ENCODE peak calls at places on chromosomes 2 and 18, in five cellular contexts. One of them, this sample, is unnamed.

GRCh38 chr2:138779451-138780440 is at the start of gene NXPH2:
- DNase-seq in left ventricle myocardium inferior: no peak
- DNase-seq in pancreas: no peak
- DNase-seq in upper lobe of right lung: no peak
- DNase-seq in cardiac muscle cell: peak; percentile 61
- DNase-seq in this sample: no peak

GRCh38 chr18:25662247-25662646 is 310.3 kb upstream of the ZNF521 start:
- DNase-seq in left ventricle myocardium inferior: no peak
- DNase-seq in pancreas: no peak
- DNase-seq in upper lobe of right lung: no peak
- DNase-seq in cardiac muscle cell: no peak
- DNase-seq in this sample: no peak

GRCh38 chr18:67589325-67589724 is 72.8 kb upstream of the DSEL start:
- DNase-seq in left ventricle myocardium inferior: no peak
- DNase-seq in pancreas: no peak
- DNase-seq in upper lobe of right lung: no peak
- DNase-seq in cardiac muscle cell: no peak
- DNase-seq in this sample: no peak

GRCh38 chr2:196808281-196808680 is 874 bp downstream of the C2orf66 start:
- DNase-seq in left ventricle myocardium inferior: no peak
- DNase-seq in pancreas: no peak
- DNase-seq in upper lobe of right lung: no peak
- DNase-seq in cardiac muscle cell: no peak
- DNase-seq in this sample: no peak

GRCh38 chr2:40400336-40400953 is 51.4 kb downstream of the SLC8A1 start:
- DNase-seq in left ventricle myocardium inferior: no peak
- DNase-seq in pancreas: no peak
- DNase-seq in upper lobe of right lung: no peak
- DNase-seq in cardiac muscle cell: no peak
- DNase-seq in this sample: no peak

GRCh38 chr2:85719609-85720240 is 25.6 kb downstream of the GNLY start:
- DNase-seq in left ventricle myocardium inferior: peak; percentile 62
- DNase-seq in pancreas: no peak
- DNase-seq in upper lobe of right lung: no peak
- DNase-seq in cardiac muscle cell: peak; percentile 31
- DNase-seq in this sample: peak; percentile 84

GRCh38 chr2:202149155-202149762 is 76.2 kb downstream of the KIAA2012 start:
- DNase-seq in left ventricle myocardium inferior: peak; percentile 38
- DNase-seq in pancreas: no peak
- DNase-seq in upper lobe of right lung: no peak
- DNase-seq in cardiac muscle cell: peak; percentile 18
- DNase-seq in this sample: no peak

GRCh38 chr18:25326231-25327042 is 25.5 kb downstream of the ZNF521 start:
- DNase-seq in left ventricle myocardium inferior: no peak
- DNase-seq in pancreas: no peak
- DNase-seq in upper lobe of right lung: no peak
- DNase-seq in cardiac muscle cell: no peak
- DNase-seq in this sample: no peak

GRCh38 chr2:213177685-213178084 is 26.3 kb upstream of the IKZF2 start:
- DNase-seq in left ventricle myocardium inferior: no peak
- DNase-seq in pancreas: no peak
- DNase-seq in upper lobe of right lung: no peak
- DNase-seq in cardiac muscle cell: no peak
- DNase-seq in this sample: no peak

GRCh38 chr2:28716265-28716865 is 35.3 kb upstream of the PPP1CB start:
- DNase-seq in left ventricle myocardium inferior: no peak
- DNase-seq in pancreas: peak; percentile 59
- DNase-seq in upper lobe of right lung: no peak
- DNase-seq in cardiac muscle cell: no peak
- DNase-seq in this sample: peak; percentile 67

GRCh38 chr2:23445450-23445868 is 60.5 kb downstream of the KLHL29 start:
- DNase-seq in left ventricle myocardium inferior: no peak
- DNase-seq in pancreas: no peak
- DNase-seq in upper lobe of right lung: no peak
- DNase-seq in cardiac muscle cell: no peak
- DNase-seq in this sample: no peak

GRCh38 chr18:8260319-8260718 is 348.9 kb upstream of the RAB12 start:
- DNase-seq in left ventricle myocardium inferior: no peak
- DNase-seq in pancreas: no peak
- DNase-seq in upper lobe of right lung: no peak
- DNase-seq in cardiac muscle cell: no peak
- DNase-seq in this sample: no peak

GRCh38 chr2:207481924-207482323 is 47.8 kb upstream of the CREB1 start:
- DNase-seq in left ventricle myocardium inferior: no peak
- DNase-seq in pancreas: peak; percentile 16
- DNase-seq in upper lobe of right lung: no peak
- DNase-seq in cardiac muscle cell: no peak
- DNase-seq in this sample: peak; percentile 65

GRCh38 chr2:66607152-66607551 is 172.2 kb downstream of the MEIS1 start:
- DNase-seq in left ventricle myocardium inferior: no peak
- DNase-seq in pancreas: no peak
- DNase-seq in upper lobe of right lung: no peak
- DNase-seq in cardiac muscle cell: no peak
- DNase-seq in this sample: no peak

GRCh38 chr18:45357681-45358470 is 257.4 kb upstream of the SLC14A2 start:
- DNase-seq in left ventricle myocardium inferior: no peak
- DNase-seq in pancreas: peak; percentile 26
- DNase-seq in upper lobe of right lung: no peak
- DNase-seq in cardiac muscle cell: no peak
- DNase-seq in this sample: no peak

GRCh38 chr2:16008856-16009255 is 68.5 kb downstream of the MYCN start:
- DNase-seq in left ventricle myocardium inferior: no peak
- DNase-seq in pancreas: no peak
- DNase-seq in upper lobe of right lung: no peak
- DNase-seq in cardiac muscle cell: no peak
- DNase-seq in this sample: no peak

GRCh38 chr2:150584081-150584480 is 96.6 kb upstream of the RND3 start:
- DNase-seq in left ventricle myocardium inferior: no peak
- DNase-seq in pancreas: no peak
- DNase-seq in upper lobe of right lung: no peak
- DNase-seq in cardiac muscle cell: no peak
- DNase-seq in this sample: no peak

GRCh38 chr2:175449616-175450015 is 268.1 kb upstream of the ATP5MC3 start:
- DNase-seq in left ventricle myocardium inferior: no peak
- DNase-seq in pancreas: no peak
- DNase-seq in upper lobe of right lung: no peak
- DNase-seq in cardiac muscle cell: no peak
- DNase-seq in this sample: no peak

GRCh38 chr2:113167962-113168340 is 5.8 kb upstream of the PSD4 start:
- DNase-seq in left ventricle myocardium inferior: no peak
- DNase-seq in pancreas: no peak
- DNase-seq in upper lobe of right lung: no peak
- DNase-seq in cardiac muscle cell: no peak
- DNase-seq in this sample: no peak

GRCh38 chr2:111664451-111664850 is 219.5 kb downstream of the ANAPC1 start:
- DNase-seq in left ventricle myocardium inferior: no peak
- DNase-seq in pancreas: no peak
- DNase-seq in upper lobe of right lung: no peak
- DNase-seq in cardiac muscle cell: no peak
- DNase-seq in this sample: no peak

GRCh38 chr2:235614900-235615712 is 121.3 kb downstream of the AGAP1 start:
- DNase-seq in left ventricle myocardium inferior: peak; percentile 66
- DNase-seq in pancreas: no peak
- DNase-seq in upper lobe of right lung: no peak
- DNase-seq in cardiac muscle cell: no peak
- DNase-seq in this sample: peak; percentile 16

GRCh38 chr18:36189486-36189885 is 2.2 kb downstream of the MOCOS start:
- DNase-seq in left ventricle myocardium inferior: no peak
- DNase-seq in pancreas: no peak
- DNase-seq in upper lobe of right lung: no peak
- DNase-seq in cardiac muscle cell: no peak
- DNase-seq in this sample: no peak

GRCh38 chr2:148645135-148645924 is 779 bp downstream of the EPC2 start:
- DNase-seq in left ventricle myocardium inferior: peak; percentile 92
- DNase-seq in pancreas: peak; percentile 94
- DNase-seq in upper lobe of right lung: peak; percentile 97
- DNase-seq in cardiac muscle cell: peak; percentile 96
- DNase-seq in this sample: peak; percentile 96

GRCh38 chr2:199405241-199405640 is 52.5 kb downstream of the SATB2 start:
- DNase-seq in left ventricle myocardium inferior: no peak
- DNase-seq in pancreas: no peak
- DNase-seq in upper lobe of right lung: no peak
- DNase-seq in cardiac muscle cell: peak; percentile 17
- DNase-seq in this sample: no peak

GRCh38 chr2:47536696-47537095 is 133.7 kb downstream of the MSH2 start:
- DNase-seq in left ventricle myocardium inferior: no peak
- DNase-seq in pancreas: no peak
- DNase-seq in upper lobe of right lung: no peak
- DNase-seq in cardiac muscle cell: no peak
- DNase-seq in this sample: no peak

GRCh38 chr18:54127759-54128378 is 96.6 kb downstream of the MBD2 start:
- DNase-seq in left ventricle myocardium inferior: no peak
- DNase-seq in pancreas: no peak
- DNase-seq in upper lobe of right lung: no peak
- DNase-seq in cardiac muscle cell: peak; percentile 73
- DNase-seq in this sample: no peak

GRCh38 chr2:11974573-11974972 is 228.1 kb downstream of the LPIN1 start:
- DNase-seq in left ventricle myocardium inferior: no peak
- DNase-seq in pancreas: no peak
- DNase-seq in upper lobe of right lung: no peak
- DNase-seq in cardiac muscle cell: no peak
- DNase-seq in this sample: no peak

GRCh38 chr2:160224060-160224459 is 24.0 kb upstream of the ITGB6 start:
- DNase-seq in left ventricle myocardium inferior: no peak
- DNase-seq in pancreas: no peak
- DNase-seq in upper lobe of right lung: no peak
- DNase-seq in cardiac muscle cell: no peak
- DNase-seq in this sample: no peak

DNA sequence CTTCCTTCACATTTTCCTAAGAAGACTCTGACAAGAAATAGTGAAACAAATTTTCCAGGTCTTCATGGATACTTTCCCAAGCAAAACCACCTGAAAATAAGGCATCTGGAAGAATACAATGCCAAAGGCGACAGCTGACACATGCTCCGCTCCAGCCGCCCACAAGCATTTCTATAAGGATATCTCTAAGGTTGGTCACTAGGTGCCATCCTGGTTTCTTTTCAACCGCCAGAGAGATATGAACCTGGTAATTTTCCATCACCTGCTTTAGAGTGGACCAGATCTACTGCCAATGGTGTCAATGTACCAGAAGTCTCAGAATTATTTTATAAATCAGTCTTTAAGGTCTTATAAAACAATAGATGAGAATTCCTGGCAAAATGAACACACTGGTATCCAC is 97.2 kb downstream of the GAREM1 start:
- DNase-seq in left ventricle myocardium inferior: no peak
- DNase-seq in pancreas: no peak
- DNase-seq in upper lobe of right lung: no peak
- DNase-seq in cardiac muscle cell: no peak
- DNase-seq in this sample: no peak
- H3K4me3 ChIP-seq in left ventricle myocardium inferior: no peak overlapping the region
- H3K4me3 ChIP-seq in pancreas: no peak overlapping the region
- H3K4me3 ChIP-seq in upper lobe of right lung: no peak overlapping the region
- H3K4me3 ChIP-seq in cardiac muscle cell: no peak overlapping the region
- H3K4me3 ChIP-seq in this sample: no peak overlapping the region

GRCh38 chr2:183349046-183349445 is 224.8 kb downstream of the NUP35 start:
- DNase-seq in left ventricle myocardium inferior: no peak
- DNase-seq in pancreas: no peak
- DNase-seq in upper lobe of right lung: no peak
- DNase-seq in cardiac muscle cell: no peak
- DNase-seq in this sample: no peak

GRCh38 chr2:183347969-183348368 is 223.7 kb downstream of the NUP35 start:
- DNase-seq in left ventricle myocardium inferior: no peak
- DNase-seq in pancreas: no peak
- DNase-seq in upper lobe of right lung: no peak
- DNase-seq in cardiac muscle cell: no peak
- DNase-seq in this sample: no peak

DNA sequence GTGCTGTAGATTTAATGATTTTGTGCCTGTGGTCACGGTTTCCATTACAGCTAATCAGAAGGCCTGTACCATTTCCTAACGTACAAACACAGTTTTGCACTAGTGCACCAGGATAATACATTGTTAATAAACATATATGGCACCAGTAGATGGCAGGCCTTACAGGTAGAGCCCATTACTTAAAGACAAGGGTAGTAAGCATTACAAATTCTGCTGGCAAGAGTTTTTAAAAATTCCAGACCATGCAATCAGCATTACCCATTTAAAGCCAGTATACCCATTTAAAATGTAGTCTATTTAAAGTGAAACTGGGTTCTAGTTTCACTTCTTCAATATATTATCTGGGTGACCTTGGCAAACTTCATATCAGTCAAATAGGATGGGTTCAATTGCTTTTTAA is 224.2 kb downstream of the NUP35 start:
- DNase-seq in left ventricle myocardium inferior: no peak
- DNase-seq in pancreas: no peak
- DNase-seq in upper lobe of right lung: no peak
- DNase-seq in cardiac muscle cell: no peak
- DNase-seq in this sample: no peak
- TF ChIP-seq CTCF in left ventricle myocardium inferior: no peak
- TF ChIP-seq CTCF in pancreas: no peak
- TF ChIP-seq CTCF in upper lobe of right lung: no peak
- TF ChIP-seq CTCF in cardiac muscle cell: no peak
- TF ChIP-seq CTCF in this sample: no peak

GRCh38 chr2:68925298-68925885 is 27.3 kb downstream of the GKN2 start:
- DNase-seq in left ventricle myocardium inferior: no peak
- DNase-seq in pancreas: peak; percentile 21
- DNase-seq in upper lobe of right lung: no peak
- DNase-seq in cardiac muscle cell: peak; percentile 75
- DNase-seq in this sample: peak; percentile 52
- H3K27me3 ChIP-seq in left ventricle myocardium inferior: peaks cover 57% of the 10 kb centered on the region
- H3K27me3 ChIP-seq in pancreas: no peaks in the 10 kb centered on the region
- H3K27me3 ChIP-seq in upper lobe of right lung: no peaks in the 10 kb centered on the region
- H3K27me3 ChIP-seq in cardiac muscle cell: no peaks in the 10 kb centered on the region
- H3K27me3 ChIP-seq in this sample: no peaks in the 10 kb centered on the region

GRCh38 chr2:170848587-170848986 is 31.9 kb downstream of the GAD1 start:
- DNase-seq in left ventricle myocardium inferior: no peak
- DNase-seq in pancreas: no peak
- DNase-seq in upper lobe of right lung: no peak
- DNase-seq in cardiac muscle cell: no peak
- DNase-seq in this sample: no peak

GRCh38 chr2:170846318-170846717 is 29.6 kb downstream of the GAD1 start:
- DNase-seq in left ventricle myocardium inferior: no peak
- DNase-seq in pancreas: no peak
- DNase-seq in upper lobe of right lung: no peak
- DNase-seq in cardiac muscle cell: no peak
- DNase-seq in this sample: peak; percentile 27

GRCh38 chr2:170845343-170845742 is 28.7 kb downstream of the GAD1 start:
- DNase-seq in left ventricle myocardium inferior: no peak
- DNase-seq in pancreas: no peak
- DNase-seq in upper lobe of right lung: no peak
- DNase-seq in cardiac muscle cell: no peak
- DNase-seq in this sample: no peak

GRCh38 chr2:170847716-170848115 is 31.0 kb downstream of the GAD1 start:
- DNase-seq in left ventricle myocardium inferior: no peak
- DNase-seq in pancreas: no peak
- DNase-seq in upper lobe of right lung: no peak
- DNase-seq in cardiac muscle cell: no peak
- DNase-seq in this sample: no peak

DNA sequence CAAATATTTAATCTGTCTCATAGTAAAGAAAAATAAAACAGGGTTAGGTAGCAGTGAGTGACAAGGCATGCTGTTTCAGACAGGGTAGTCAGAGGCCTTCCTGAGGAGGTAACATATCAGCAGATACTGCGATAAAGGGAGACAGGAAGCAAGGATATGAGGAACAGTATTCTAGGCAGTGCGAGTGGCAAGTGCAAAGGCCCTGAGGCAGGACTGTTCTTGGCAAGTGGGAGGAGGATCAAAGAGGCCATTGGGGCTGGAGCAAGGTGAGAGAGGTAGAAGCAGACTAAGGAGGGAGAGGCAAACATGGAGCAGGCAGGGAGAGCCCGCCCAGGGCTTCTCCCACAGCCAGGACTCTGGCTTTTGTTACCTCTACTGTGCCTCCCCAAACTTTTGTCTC is 33.6 kb downstream of the GAD1 start:
- DNase-seq in left ventricle myocardium inferior: no peak
- DNase-seq in pancreas: no peak
- DNase-seq in upper lobe of right lung: no peak
- DNase-seq in cardiac muscle cell: no peak
- DNase-seq in this sample: no peak
- H3K4me3 ChIP-seq in left ventricle myocardium inferior: no peak overlapping the region
- H3K4me3 ChIP-seq in pancreas: no peak overlapping the region
- H3K4me3 ChIP-seq in upper lobe of right lung: no peak overlapping the region
- H3K4me3 ChIP-seq in cardiac muscle cell: no peak overlapping the region
- H3K4me3 ChIP-seq in this sample: no peak overlapping the region